ENCODE peak calls at places on chromosomes 13 and 19, in six cellular contexts. One of them, this sample, is unnamed.

GRCh38 chr19:24046550-24046949 is 40.4 kb upstream of the ZNF254 start:
- DNase-seq in hepatic stellate cell: no peak
- DNase-seq in T-helper 17 cell: no peak
- DNase-seq in KG1: no peak
- DNase-seq in cardiac muscle cell: no peak
- DNase-seq in stimulated activated effector memory CD8-positive, alpha-beta T cell treated with anti-CD3 and anti-CD28 coated beads, Interleukin-12 subunit alpha, Interleukin-12 subunit beta, amount 100 ng/mL, for 72 hours: no peak
- DNase-seq in this sample: no peak

GRCh38 chr13:60012503-60012902 is 151.2 kb downstream of the DIAPH3 start:
- DNase-seq in hepatic stellate cell: no peak
- DNase-seq in T-helper 17 cell: no peak
- DNase-seq in KG1: no peak
- DNase-seq in cardiac muscle cell: no peak
- DNase-seq in stimulated activated effector memory CD8-positive, alpha-beta T cell treated with anti-CD3 and anti-CD28 coated beads, Interleukin-12 subunit alpha, Interleukin-12 subunit beta, amount 100 ng/mL, for 72 hours: no peak
- DNase-seq in this sample: no peak

GRCh38 chr13:29925457-29925856 is 75.0 kb upstream of the UBL3 start:
- DNase-seq in hepatic stellate cell: peak
- DNase-seq in T-helper 17 cell: no peak
- DNase-seq in KG1: no peak
- DNase-seq in cardiac muscle cell: peak
- DNase-seq in stimulated activated effector memory CD8-positive, alpha-beta T cell treated with anti-CD3 and anti-CD28 coated beads, Interleukin-12 subunit alpha, Interleukin-12 subunit beta, amount 100 ng/mL, for 72 hours: no peak
- DNase-seq in this sample: no peak

GRCh38 chr19:10871711-10872550 is 578 bp downstream of the CARM1 start:
- DNase-seq in hepatic stellate cell: peak
- DNase-seq in T-helper 17 cell: no peak
- DNase-seq in KG1: no peak
- DNase-seq in cardiac muscle cell: peak
- DNase-seq in stimulated activated effector memory CD8-positive, alpha-beta T cell treated with anti-CD3 and anti-CD28 coated beads, Interleukin-12 subunit alpha, Interleukin-12 subunit beta, amount 100 ng/mL, for 72 hours: peak
- DNase-seq in this sample: no peak

GRCh38 chr19:50720921-50721291 is 1.3 kb upstream of the SHANK1 start:
- DNase-seq in hepatic stellate cell: peak
- DNase-seq in T-helper 17 cell: no peak
- DNase-seq in KG1: no peak
- DNase-seq in cardiac muscle cell: no peak
- DNase-seq in stimulated activated effector memory CD8-positive, alpha-beta T cell treated with anti-CD3 and anti-CD28 coated beads, Interleukin-12 subunit alpha, Interleukin-12 subunit beta, amount 100 ng/mL, for 72 hours: no peak
- DNase-seq in this sample: no peak

GRCh38 chr13:98416408-98416807 is 160.5 kb downstream of the STK24 start:
- DNase-seq in hepatic stellate cell: no peak
- DNase-seq in T-helper 17 cell: no peak
- DNase-seq in KG1: no peak
- DNase-seq in cardiac muscle cell: no peak
- DNase-seq in stimulated activated effector memory CD8-positive, alpha-beta T cell treated with anti-CD3 and anti-CD28 coated beads, Interleukin-12 subunit alpha, Interleukin-12 subunit beta, amount 100 ng/mL, for 72 hours: no peak
- DNase-seq in this sample: no peak

GRCh38 chr13:30170569-30170968 is 136.8 kb downstream of the KATNAL1 start:
- DNase-seq in hepatic stellate cell: no peak
- DNase-seq in T-helper 17 cell: no peak
- DNase-seq in KG1: no peak
- DNase-seq in cardiac muscle cell: no peak
- DNase-seq in stimulated activated effector memory CD8-positive, alpha-beta T cell treated with anti-CD3 and anti-CD28 coated beads, Interleukin-12 subunit alpha, Interleukin-12 subunit beta, amount 100 ng/mL, for 72 hours: no peak
- DNase-seq in this sample: no peak

GRCh38 chr19:5585461-5586299 is 17.9 kb upstream of the TINCR start:
- DNase-seq in hepatic stellate cell: no peak
- DNase-seq in T-helper 17 cell: peak
- DNase-seq in KG1: no peak
- DNase-seq in cardiac muscle cell: peak
- DNase-seq in stimulated activated effector memory CD8-positive, alpha-beta T cell treated with anti-CD3 and anti-CD28 coated beads, Interleukin-12 subunit alpha, Interleukin-12 subunit beta, amount 100 ng/mL, for 72 hours: no peak
- DNase-seq in this sample: peak

GRCh38 chr13:20993661-20994440 is 67.5 kb downstream of the LATS2 start:
- DNase-seq in hepatic stellate cell: no peak
- DNase-seq in T-helper 17 cell: no peak
- DNase-seq in KG1: no peak
- DNase-seq in cardiac muscle cell: no peak
- DNase-seq in stimulated activated effector memory CD8-positive, alpha-beta T cell treated with anti-CD3 and anti-CD28 coated beads, Interleukin-12 subunit alpha, Interleukin-12 subunit beta, amount 100 ng/mL, for 72 hours: no peak
- DNase-seq in this sample: peak

GRCh38 chr13:72463561-72463960 is 263.9 kb downstream of the MZT1 start:
- DNase-seq in hepatic stellate cell: peak
- DNase-seq in T-helper 17 cell: no peak
- DNase-seq in KG1: no peak
- DNase-seq in cardiac muscle cell: peak
- DNase-seq in stimulated activated effector memory CD8-positive, alpha-beta T cell treated with anti-CD3 and anti-CD28 coated beads, Interleukin-12 subunit alpha, Interleukin-12 subunit beta, amount 100 ng/mL, for 72 hours: no peak
- DNase-seq in this sample: no peak

GRCh38 chr19:12703056-12703455 is 6.6 kb upstream of the FBXW9 start:
- DNase-seq in hepatic stellate cell: peak
- DNase-seq in T-helper 17 cell: no peak
- DNase-seq in KG1: no peak
- DNase-seq in cardiac muscle cell: peak
- DNase-seq in stimulated activated effector memory CD8-positive, alpha-beta T cell treated with anti-CD3 and anti-CD28 coated beads, Interleukin-12 subunit alpha, Interleukin-12 subunit beta, amount 100 ng/mL, for 72 hours: no peak
- DNase-seq in this sample: peak

GRCh38 chr13:31930901-31931522 is 100.6 kb upstream of the FRY start:
- DNase-seq in hepatic stellate cell: no peak
- DNase-seq in T-helper 17 cell: no peak
- DNase-seq in KG1: no peak
- DNase-seq in cardiac muscle cell: no peak
- DNase-seq in stimulated activated effector memory CD8-positive, alpha-beta T cell treated with anti-CD3 and anti-CD28 coated beads, Interleukin-12 subunit alpha, Interleukin-12 subunit beta, amount 100 ng/mL, for 72 hours: no peak
- DNase-seq in this sample: no peak

GRCh38 chr13:79341202-79341601 is 64.9 kb downstream of the RBM26 start:
- DNase-seq in hepatic stellate cell: no peak
- DNase-seq in T-helper 17 cell: no peak
- DNase-seq in KG1: no peak
- DNase-seq in cardiac muscle cell: no peak
- DNase-seq in stimulated activated effector memory CD8-positive, alpha-beta T cell treated with anti-CD3 and anti-CD28 coated beads, Interleukin-12 subunit alpha, Interleukin-12 subunit beta, amount 100 ng/mL, for 72 hours: no peak
- DNase-seq in this sample: no peak

GRCh38 chr19:6186435-6186834 is 51.0 kb downstream of the ACSBG2 start:
- DNase-seq in hepatic stellate cell: no peak
- DNase-seq in T-helper 17 cell: no peak
- DNase-seq in KG1: no peak
- DNase-seq in cardiac muscle cell: no peak
- DNase-seq in stimulated activated effector memory CD8-positive, alpha-beta T cell treated with anti-CD3 and anti-CD28 coated beads, Interleukin-12 subunit alpha, Interleukin-12 subunit beta, amount 100 ng/mL, for 72 hours: no peak
- DNase-seq in this sample: no peak

GRCh38 chr13:102948006-102948405 is 102.2 kb downstream of the ERCC5 start:
- DNase-seq in hepatic stellate cell: no peak
- DNase-seq in T-helper 17 cell: no peak
- DNase-seq in KG1: no peak
- DNase-seq in cardiac muscle cell: no peak
- DNase-seq in stimulated activated effector memory CD8-positive, alpha-beta T cell treated with anti-CD3 and anti-CD28 coated beads, Interleukin-12 subunit alpha, Interleukin-12 subunit beta, amount 100 ng/mL, for 72 hours: no peak
- DNase-seq in this sample: no peak

GRCh38 chr13:46124531-46124966 is 19.7 kb upstream of the CPB2 start:
- DNase-seq in hepatic stellate cell: no peak
- DNase-seq in T-helper 17 cell: no peak
- DNase-seq in KG1: peak
- DNase-seq in cardiac muscle cell: no peak
- DNase-seq in stimulated activated effector memory CD8-positive, alpha-beta T cell treated with anti-CD3 and anti-CD28 coated beads, Interleukin-12 subunit alpha, Interleukin-12 subunit beta, amount 100 ng/mL, for 72 hours: peak
- DNase-seq in this sample: no peak

This sample was measured in CMK.